ENCODE peak calls at places on chromosomes 7 and 10, in eight cellular contexts. V is left cardiac atrium, P is skeletal muscle cell, U is stromal cell of bone marrow, I is HEK293T, Y is NCI-H1092, R is tibial nerve, E is foreskin fibroblast. B is an unnamed sample.

GRCh38 chr10:113967096-113967495 is 76.6 kb upstream of the ADRB1 start:
- DNase-seq in Y (no peak), U (no peak), E (no peak), I (no peak), V (no peak), R (no peak), P (no peak), B (no peak)

GRCh38 chr10:94274142-94274787 is 88.5 kb downstream of the NOC3L start:
- DNase-seq in I (no peak), V (peak; percentile 57), R (peak; percentile 42), U (no peak), P (peak; percentile 14), E (no peak), Y (no peak), B (peak; percentile 73)

GRCh38 chr7:138435231-138435919 is 24.7 kb upstream of the TRIM24 start:
- DNase-seq in E (no peak), I (no peak), V (no peak), P (no peak), Y (no peak), R (no peak), U (no peak), B (no peak)

GRCh38 chr7:1076184-1077072 is 11.5 kb upstream of the GPER1 start:
- DNase-seq in V (peak; percentile 53), I (no peak), Y (no peak), U (no peak), P (no peak), R (no peak), E (no peak), B (no peak)

GRCh38 chr10:107409517-107409916 is 245.0 kb upstream of the SORCS1 start:
- DNase-seq in I (no peak), V (no peak), P (peak; percentile 3), U (peak; percentile 3), R (no peak), Y (no peak), E (peak; percentile 79), B (no peak)

GRCh38 chr7:28856656-28857055 is 101.5 kb downstream of the TRIL start:
- DNase-seq in R (no peak), Y (no peak), E (peak; percentile 45), P (no peak), U (no peak), I (no peak), V (no peak), B (no peak)

GRCh38 chr10:72685264-72685921 is 6.5 kb upstream of the MCU start:
- DNase-seq in E (no peak), V (no peak), U (no peak), I (no peak), P (no peak), Y (no peak), R (no peak), B (no peak)

GRCh38 chr10:80057171-80057570 is 21.3 kb upstream of the TMEM254 start:
- DNase-seq in U (no peak), I (no peak), E (no peak), R (no peak), Y (no peak), V (no peak), P (no peak), B (no peak)

GRCh38 chr7:1807821-1808600 is 137.9 kb downstream of the ELFN1 start:
- DNase-seq in V (no peak), R (no peak), U (no peak), Y (no peak), I (no peak), E (no peak), P (no peak), B (no peak)

GRCh38 chr7:138979988-138980574 is 1.1 kb downstream of the KIAA1549 start:
- DNase-seq in U (no peak), P (no peak), R (no peak), I (no peak), E (peak; percentile 37), V (no peak), Y (no peak), B (no peak)